ENCODE peak calls at places on chromosomes 5 and 9, in ten cellular contexts. A is AG08395; Y is GM19239; V is HFF-Myc; O is upper lobe of right lung; M is pancreas; G is stimulated activated CD4-positive, alpha-beta T cell treated with anti-CD3 and anti-CD28 coated beads, Interleukin-2, amount 100 ng/mL, for 48 hours; B is heart left ventricle; Q is HepG2; J is fibroblast of the conjunctiva. T is an unnamed sample.

GRCh38 chr9:131179561-131180219 is 54.3 kb downstream of the NUP214 start:
- DNase-seq in A (peak; percentile 78), Y (no peak), V (peak; percentile 40), O (no peak), M (no peak), G (no peak), B (no peak), Q (no peak), J (peak; percentile 21), T (no peak)

GRCh38 chr5:9865574-9865973 is 235.4 kb upstream of the TAS2R1 start:
- DNase-seq in A (no peak), Y (no peak), V (no peak), O (no peak), M (no peak), G (no peak), B (no peak), Q (no peak), J (no peak), T (no peak)

GRCh38 chr5:22986281-22986680 is 133.1 kb upstream of the CDH12 start:
- DNase-seq in A (no peak), Y (no peak), V (no peak), O (no peak), M (no peak), G (no peak), B (no peak), Q (no peak), J (no peak), T (no peak)

GRCh38 chr5:43281840-43282658 is 31.2 kb downstream of the HMGCS1 start:
- DNase-seq in A (no peak), Y (no peak), V (no peak), O (no peak), M (no peak), G (no peak), B (no peak), Q (no peak), J (no peak), T (no peak)

GRCh38 chr5:1511651-1512540 is 11.9 kb downstream of the LPCAT1 start:
- DNase-seq in A (peak; percentile 88), Y (no peak), V (no peak), O (peak; percentile 66), M (peak; percentile 51), G (no peak), B (peak; percentile 17), Q (no peak), J (no peak), T (peak; percentile 0)

GRCh38 chr5:91797581-91797980 is 414.5 kb upstream of the ARRDC3 start:
- DNase-seq in A (no peak), Y (no peak), V (no peak), O (no peak), M (no peak), G (no peak), B (no peak), Q (no peak), J (no peak), T (no peak)

GRCh38 chr5:149447373-149448367 is 68.6 kb upstream of the IL17B start:
- DNase-seq in A (no peak), Y (no peak), V (no peak), O (no peak), M (no peak), G (no peak), B (no peak), Q (no peak), J (no peak), T (no peak)

GRCh38 chr9:138010861-138011260 is 133.3 kb downstream of the CACNA1B start:
- DNase-seq in A (no peak), Y (no peak), V (no peak), O (peak; percentile 48), M (peak; percentile 39), G (no peak), B (peak; percentile 10), Q (no peak), J (no peak), T (no peak)

GRCh38 chr9:36174271-36174670 is 5.1 kb downstream of the CCIN start:
- DNase-seq in A (no peak), Y (no peak), V (no peak), O (no peak), M (no peak), G (no peak), B (no peak), Q (no peak), J (no peak), T (no peak)

GRCh38 chr5:146222002-146222401 is 18.6 kb downstream of the RBM27 start:
- DNase-seq in A (no peak), Y (no peak), V (no peak), O (no peak), M (no peak), G (no peak), B (no peak), Q (no peak), J (no peak), T (no peak)

GRCh38 chr5:39116347-39116899 is 42.2 kb upstream of the RICTOR start:
- DNase-seq in A (no peak), Y (no peak), V (no peak), O (no peak), M (no peak), G (no peak), B (no peak), Q (no peak), J (no peak), T (no peak)

GRCh38 chr9:86822414-86822813 is 124.9 kb downstream of the GAS1 start:
- DNase-seq in A (no peak), Y (no peak), V (no peak), O (no peak), M (no peak), G (no peak), B (no peak), Q (no peak), J (no peak), T (no peak)

GRCh38 chr9:121849554-121849953 is 198.1 kb downstream of the DAB2IP start:
- DNase-seq in A (no peak), Y (no peak), V (no peak), O (no peak), M (no peak), G (no peak), B (no peak), Q (no peak), J (no peak), T (no peak)

GRCh38 chr9:114805670-114806551 is at the start of gene TNFSF15:
- DNase-seq in A (no peak), Y (peak; percentile 24), V (no peak), O (peak; percentile 83), M (peak; percentile 78), G (peak; percentile 11), B (no peak), Q (peak; percentile 49), J (no peak), T (peak; percentile 73)

GRCh38 chr9:15576350-15577050 is 23.7 kb downstream of the CCDC171 start:
- DNase-seq in A (no peak), Y (no peak), V (no peak), O (no peak), M (no peak), G (no peak), B (no peak), Q (no peak), J (no peak), T (no peak)

GRCh38 chr9:95433096-95433852 is 83.5 kb downstream of the PTCH1 start:
- DNase-seq in A (no peak), Y (no peak), V (no peak), O (no peak), M (no peak), G (no peak), B (no peak), Q (no peak), J (no peak), T (no peak)

T was measured in thyroid gland.